ENCODE peak calls at places on chromosomes 6 and 20, in seven cellular contexts. S is tibial artery; T is CD8-positive, alpha-beta memory T cell; M is sigmoid colon; Z is spleen; E is breast epithelium; G is CD4-positive, CD25-positive, alpha-beta regulatory T cell. W is an unnamed sample.
A peak's percentile ranks its signal among the peaks of the same experiment; 100 is the strongest.

GRCh38 chr6:32462609-32463008 is 22.9 kb downstream of the HLA-DRA start:
- DNase-seq in S (no peak), T (no peak), M (no peak), Z (no peak), E (no peak), G (no peak), W (no peak)

GRCh38 chr6:48845219-48845618 is 617.8 kb downstream of the MMUT start:
- DNase-seq in S (no peak), T (no peak), M (no peak), Z (no peak), E (no peak), G (no peak), W (no peak)

GRCh38 chr6:17601389-17601703 is 1.2 kb downstream of the FAM8A1 start:
- DNase-seq in S (no peak), T (no peak), M (no peak), Z (no peak), E (no peak), G (no peak), W (no peak)

GRCh38 chr6:67606905-67607828 is 1027.9 kb upstream of the ADGRB3 start:
- DNase-seq in S (no peak), T (no peak), M (no peak), Z (no peak), E (no peak), G (no peak), W (no peak)

GRCh38 chr6:68226460-68226859 is 408.6 kb upstream of the ADGRB3 start:
- DNase-seq in S (no peak), T (no peak), M (no peak), Z (no peak), E (no peak), G (no peak), W (no peak)

GRCh38 chr20:17611290-17611539 is 41.3 kb downstream of the DSTN start:
- DNase-seq in S (peak; percentile 19), T (no peak), M (no peak), Z (no peak), E (no peak), G (peak; percentile 29), W (no peak)

GRCh38 chr6:10248378-10248843 is 166.5 kb downstream of the TFAP2A start:
- DNase-seq in S (no peak), T (no peak), M (no peak), Z (no peak), E (no peak), G (no peak), W (no peak)

GRCh38 chr20:44109951-44110361 is 77.0 kb downstream of the JPH2 start:
- DNase-seq in S (no peak), T (no peak), M (no peak), Z (no peak), E (no peak), G (no peak), W (no peak)

GRCh38 chr6:99458319-99458718 is 33.2 kb upstream of the PNISR start:
- DNase-seq in S (no peak), T (no peak), M (no peak), Z (no peak), E (no peak), G (peak; percentile 55), W (no peak)
- H3K4me3 ChIP-seq in S (no peak overlapping the region), T (no peak overlapping the region), M (no peak overlapping the region), Z (no peak overlapping the region), E (no peak overlapping the region), G (no peak overlapping the region), W (no peak overlapping the region)

DNA sequence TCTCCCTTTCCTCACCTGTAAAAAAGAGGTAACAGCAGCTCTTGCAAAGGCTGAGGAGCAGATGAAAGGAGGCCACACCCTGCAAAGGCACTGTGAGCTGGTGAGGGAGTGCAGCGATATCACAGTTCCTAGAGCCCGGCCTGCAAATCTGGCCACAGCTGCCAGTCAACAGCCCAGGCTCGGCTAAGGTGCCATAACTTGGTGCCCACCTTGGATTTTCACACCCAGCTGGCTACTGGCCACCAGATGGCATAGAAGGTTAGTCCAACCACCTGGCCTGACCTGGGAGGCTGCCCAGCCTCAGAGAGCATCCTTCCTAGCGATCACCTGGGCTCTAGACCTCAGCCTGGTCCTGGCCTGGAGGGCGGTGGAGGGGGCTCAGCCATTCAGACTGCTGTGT is 46.8 kb downstream of the KCNB1 start:
- DNase-seq in S (no peak), T (no peak), M (no peak), Z (no peak), E (no peak), G (no peak), W (no peak)
- H3K27ac ChIP-seq in S (no peak overlapping the region), T (no peak overlapping the region), M (no peak overlapping the region), Z (no peak overlapping the region), E (no peak overlapping the region), G (no peak overlapping the region), W (no peak overlapping the region)

GRCh38 chr6:112470396-112470795 is 123.3 kb downstream of the RFPL4B start:
- DNase-seq in S (no peak), T (no peak), M (no peak), Z (no peak), E (no peak), G (no peak), W (no peak)
- H3K4me1 ChIP-seq in S (no peaks in the 10 kb centered on the region), T (no peaks in the 10 kb centered on the region), M (peaks cover 8% of the 10 kb centered on the region), Z (no peaks in the 10 kb centered on the region), E (no peaks in the 10 kb centered on the region), G (no peaks in the 10 kb centered on the region), W (no peaks in the 10 kb centered on the region)

DNA sequence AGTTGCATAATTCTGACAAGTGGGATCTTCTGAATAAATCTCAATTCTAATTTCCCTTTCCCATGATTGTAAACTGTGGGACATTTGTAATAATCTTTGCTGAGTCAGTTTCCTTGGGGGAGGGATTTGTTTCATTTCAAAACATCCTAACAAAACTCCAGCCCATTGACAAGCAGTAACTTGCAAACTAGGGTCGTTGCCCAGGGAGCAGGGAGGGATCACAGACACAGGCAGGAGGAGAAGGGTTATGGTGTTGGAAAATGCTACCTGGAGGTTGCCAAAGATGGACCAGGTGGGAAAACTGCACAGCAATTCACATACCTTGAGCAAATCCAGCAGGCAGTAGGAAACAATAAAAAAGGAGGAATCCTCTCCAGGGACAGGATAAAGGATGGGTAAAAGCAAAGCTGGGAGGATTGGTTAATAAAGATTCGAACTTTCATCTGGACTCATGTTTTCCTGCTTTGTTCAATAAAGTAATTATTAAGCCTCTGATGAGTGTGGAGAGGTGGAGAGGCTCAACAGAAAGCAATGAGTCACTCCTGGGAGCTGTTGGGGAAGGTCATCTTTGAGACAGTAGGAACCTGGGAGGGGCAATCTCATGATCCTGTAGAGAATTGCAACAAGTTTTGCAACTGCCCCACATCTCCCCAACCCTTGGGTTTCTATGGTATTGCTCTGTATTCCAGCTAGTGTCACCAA is 87.3 kb upstream of the AKIRIN2 start:
- DNase-seq in S (peak; percentile 35), T (no peak), M (no peak), Z (no peak), E (peak; percentile 29), G (no peak), W (no peak)
- H3K4me3 ChIP-seq in S (no peak overlapping the region), T (no peak overlapping the region), M (no peak overlapping the region), Z (no peak overlapping the region), E (no peak overlapping the region), G (no peak overlapping the region), W (no peak overlapping the region)

GRCh38 chr6:84135291-84135690 is 92.2 kb downstream of the CEP162 start:
- DNase-seq in S (no peak), T (no peak), M (no peak), Z (no peak), E (no peak), G (no peak), W (no peak)
- H3K27ac ChIP-seq in S (no peak overlapping the region), T (no peak overlapping the region), M (no peak overlapping the region), Z (no peak overlapping the region), E (no peak overlapping the region), G (no peak overlapping the region), W (no peak overlapping the region)

W was measured in effector memory CD4-positive, alpha-beta T cell.